ENCODE peak calls at places on chromosomes 5 and 9, in four cellular contexts. B, Y, F and E are unnamed samples.

GRCh38 chr5:37685211-37685610 is 154.6 kb downstream of the GDNF start:
- DNase-seq in B (no peak), Y (no peak), F (no peak), E (no peak)

GRCh38 chr5:40716000-40716399 is 36.3 kb downstream of the PTGER4 start:
- DNase-seq in B (no peak), Y (no peak), F (no peak), E (no peak)

GRCh38 chr9:114025196-114025753 is 52.8 kb downstream of the AMBP start:
- DNase-seq in B (peak), Y (no peak), F (no peak), E (no peak)

GRCh38 chr5:63495225-63495624 is 467.0 kb downstream of the HTR1A start:
- DNase-seq in B (no peak), Y (no peak), F (no peak), E (no peak)

GRCh38 chr5:56279979-56280378 is 46.8 kb upstream of the ANKRD55 start:
- DNase-seq in B (no peak), Y (no peak), F (peak), E (peak)

GRCh38 chr5:134140530-134141201 is 26.2 kb downstream of the TCF7 start:
- DNase-seq in B (peak), Y (peak), F (peak), E (peak)

GRCh38 chr5:95631991-95632675 is 12.2 kb downstream of the GPR150 start:
- DNase-seq in B (no peak), Y (no peak), F (no peak), E (peak)

GRCh38 chr5:158390556-158390955 is 531.6 kb upstream of the CLINT1 start:
- DNase-seq in B (no peak), Y (no peak), F (no peak), E (peak)

GRCh38 chr9:128902351-128903078 is 18.3 kb upstream of the PHYHD1 start:
- DNase-seq in B (peak), Y (peak), F (no peak), E (no peak)

GRCh38 chr9:114035845-114036785 is 42.0 kb downstream of the AMBP start:
- DNase-seq in B (peak), Y (no peak), F (no peak), E (no peak)

GRCh38 chr9:83271665-83272071 is 208.7 kb upstream of the RASEF start:
- DNase-seq in B (no peak), Y (no peak), F (no peak), E (no peak)

GRCh38 chr9:113702423-113702755 is 173.7 kb upstream of the ZNF618 start:
- DNase-seq in B (peak), Y (no peak), F (no peak), E (no peak)

GRCh38 chr5:122457178-122457826 is 145.3 kb downstream of the SNCAIP start:
- DNase-seq in B (no peak), Y (no peak), F (no peak), E (no peak)

GRCh38 chr5:71907001-71907564 is 188.0 kb downstream of the CARTPT start:
- DNase-seq in B (no peak), Y (no peak), F (no peak), E (no peak)

GRCh38 chr9:95188459-95188858 is 129.1 kb downstream of the FANCC start:
- DNase-seq in B (no peak), Y (no peak), F (no peak), E (no peak)

GRCh38 chr5:145960848-145961600 is 24.6 kb downstream of the SH3RF2 start:
- DNase-seq in B (no peak), Y (no peak), F (no peak), E (no peak)

GRCh38 chr9:38200431-38200830 is 131.4 kb upstream of the SHB start:
- DNase-seq in B (no peak), Y (no peak), F (no peak), E (no peak)

DNA sequence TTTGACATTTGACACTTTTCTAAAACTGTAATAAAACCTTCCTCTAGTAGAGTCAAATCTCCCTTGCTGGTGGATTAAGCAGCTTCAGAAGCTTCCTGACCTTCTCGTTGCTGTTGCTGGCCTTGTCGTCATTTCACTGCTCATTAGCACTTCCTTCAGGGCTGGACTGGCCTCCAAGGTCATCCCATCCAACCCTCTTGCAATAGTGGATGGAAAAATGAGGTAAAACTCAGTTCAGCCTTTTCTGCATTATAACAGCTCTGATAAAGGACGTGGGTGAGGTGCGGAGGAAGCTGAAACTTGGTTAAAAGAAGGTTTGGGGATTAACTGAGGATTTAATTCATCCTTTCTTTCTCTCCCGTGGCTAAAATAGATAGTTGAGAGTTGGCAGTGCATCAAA is 1.0 kb upstream of the ADAMTSL1 start:
- DNase-seq in B (no peak), Y (no peak), F (no peak), E (no peak)
- H3K4me3 ChIP-seq in B (no peak), Y (no peak), F (no peak), E (peak)

DNA sequence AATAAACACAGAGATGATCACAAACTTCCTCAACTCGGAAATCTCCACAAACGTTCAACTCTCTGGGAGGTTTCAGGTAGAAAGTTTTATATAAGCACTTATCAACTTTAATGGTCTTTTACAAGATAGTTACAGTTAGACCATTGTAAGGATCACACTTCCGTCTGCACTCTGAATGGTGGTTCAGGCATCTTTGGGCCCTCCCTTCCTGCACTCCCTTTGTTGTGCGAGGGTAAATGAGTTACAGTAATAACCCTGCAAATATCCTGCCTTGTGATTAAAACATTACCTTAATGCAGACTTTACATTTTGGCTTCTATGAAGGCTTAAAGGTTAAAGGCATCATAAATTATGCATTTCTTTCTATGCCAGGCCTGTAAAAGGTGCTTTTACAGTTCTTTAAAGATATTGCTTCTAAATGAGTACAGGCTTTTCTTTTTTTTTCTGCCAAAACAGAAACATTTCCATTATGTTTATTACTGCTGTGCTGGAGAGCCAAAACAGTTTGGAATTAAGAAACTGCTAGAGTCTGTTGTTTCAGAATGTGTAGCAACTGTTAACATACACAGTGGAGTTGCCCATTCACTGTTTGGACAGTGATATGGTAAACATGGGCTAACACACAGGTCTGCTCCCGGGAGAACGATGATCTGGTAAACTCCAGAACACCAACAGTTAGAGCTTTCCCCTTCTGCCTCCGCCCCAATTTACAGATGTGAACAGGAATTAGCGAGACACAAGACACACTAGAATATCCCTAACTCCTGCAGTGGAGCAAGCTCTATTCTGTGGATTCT is 1.1 kb downstream of the PRUNE2 start:
- DNase-seq in B (no peak), Y (no peak), F (no peak), E (no peak)
- H3K4me3 ChIP-seq in B (no peak), Y (peak), F (no peak), E (peak)

GRCh38 chr9:13787234-13787833 is 507.8 kb upstream of the MPDZ start:
- DNase-seq in B (no peak), Y (no peak), F (no peak), E (no peak)
- H3K4me3 ChIP-seq in B (no peak), Y (peak), F (no peak), E (no peak)

GRCh38 chr5:136891601-136892000 is 526.3 kb upstream of the TRPC7 start:
- DNase-seq in B (no peak), Y (no peak), F (no peak), E (no peak)
- H3K4me3 ChIP-seq in B (no peak), Y (no peak), F (no peak), E (no peak)

GRCh38 chr5:7759257-7759871 is 91.6 kb downstream of the CFAP90 start:
- DNase-seq in B (no peak), Y (no peak), F (no peak), E (no peak)
- H3K4me3 ChIP-seq in B (no peak), Y (no peak), F (no peak), E (no peak)

DNA sequence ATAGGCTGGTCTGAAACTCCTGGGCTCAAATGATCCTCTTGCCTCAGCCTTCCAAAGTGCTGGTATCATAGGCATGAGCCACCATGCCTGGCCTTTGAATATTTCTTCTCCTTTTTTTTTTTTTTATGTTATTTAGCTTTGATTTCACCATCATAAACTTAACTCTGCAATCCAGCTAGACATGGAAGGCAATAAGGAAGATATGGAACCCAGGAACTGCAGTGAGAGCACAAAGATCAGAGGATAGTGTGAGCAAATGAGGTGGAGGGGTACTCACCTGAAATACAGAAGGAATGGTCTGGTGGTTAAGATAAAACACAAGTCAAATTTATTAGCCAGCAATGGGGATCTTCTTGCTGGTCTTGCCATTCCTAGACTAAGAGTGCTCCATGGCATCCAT is 53.2 kb upstream of the KLF4 start:
- DNase-seq in B (no peak), Y (no peak), F (no peak), E (no peak)
- H3K4me3 ChIP-seq in B (no peak), Y (no peak), F (no peak), E (no peak)